ENCODE peak calls at places on chromosome 21, in seven cellular contexts. One of them, this sample, is unnamed.

GRCh38 chr21:14076143-14076806 is 134.5 kb downstream of the LIPI start:
- DNase-seq in gastrocnemius medialis: no peak
- DNase-seq in BE2C: no peak
- DNase-seq in uterus: no peak
- DNase-seq in CD4-positive, alpha-beta T cell: no peak
- DNase-seq in coronary artery: no peak
- DNase-seq in brain microvascular endothelial cell: no peak
- DNase-seq in this sample: no peak

GRCh38 chr21:25980710-25981109 is 189.9 kb downstream of the APP start:
- DNase-seq in gastrocnemius medialis: no peak
- DNase-seq in BE2C: no peak
- DNase-seq in uterus: no peak
- DNase-seq in CD4-positive, alpha-beta T cell: no peak
- DNase-seq in coronary artery: no peak
- DNase-seq in brain microvascular endothelial cell: no peak
- DNase-seq in this sample: no peak

GRCh38 chr21:33975548-33976081 is 60.0 kb upstream of the ATP5PO start:
- DNase-seq in gastrocnemius medialis: no peak
- DNase-seq in BE2C: no peak
- DNase-seq in uterus: no peak
- DNase-seq in CD4-positive, alpha-beta T cell: no peak
- DNase-seq in coronary artery: no peak
- DNase-seq in brain microvascular endothelial cell: peak; percentile 45
- DNase-seq in this sample: no peak

GRCh38 chr21:34037446-34037845 is 35.9 kb upstream of the MRPS6 start:
- DNase-seq in gastrocnemius medialis: no peak
- DNase-seq in BE2C: no peak
- DNase-seq in uterus: no peak
- DNase-seq in CD4-positive, alpha-beta T cell: no peak
- DNase-seq in coronary artery: no peak
- DNase-seq in brain microvascular endothelial cell: peak; percentile 72
- DNase-seq in this sample: no peak

GRCh38 chr21:35011681-35012080 is 37.4 kb downstream of the RUNX1 start:
- DNase-seq in gastrocnemius medialis: no peak
- DNase-seq in BE2C: no peak
- DNase-seq in uterus: no peak
- DNase-seq in CD4-positive, alpha-beta T cell: no peak
- DNase-seq in coronary artery: no peak
- DNase-seq in brain microvascular endothelial cell: no peak
- DNase-seq in this sample: no peak

GRCh38 chr21:31514598-31514997 is 144.9 kb upstream of the SOD1 start:
- DNase-seq in gastrocnemius medialis: no peak
- DNase-seq in BE2C: peak; percentile 75
- DNase-seq in uterus: no peak
- DNase-seq in CD4-positive, alpha-beta T cell: no peak
- DNase-seq in coronary artery: no peak
- DNase-seq in brain microvascular endothelial cell: peak; percentile 15
- DNase-seq in this sample: peak; percentile 47

GRCh38 chr21:17602874-17603273 is 9.8 kb downstream of the BTG3 start:
- DNase-seq in gastrocnemius medialis: no peak
- DNase-seq in BE2C: no peak
- DNase-seq in uterus: no peak
- DNase-seq in CD4-positive, alpha-beta T cell: no peak
- DNase-seq in coronary artery: no peak
- DNase-seq in brain microvascular endothelial cell: peak; percentile 33
- DNase-seq in this sample: no peak

GRCh38 chr21:32083175-32083574 is 195.7 kb downstream of the MIS18A start:
- DNase-seq in gastrocnemius medialis: no peak
- DNase-seq in BE2C: peak; percentile 53
- DNase-seq in uterus: no peak
- DNase-seq in CD4-positive, alpha-beta T cell: no peak
- DNase-seq in coronary artery: no peak
- DNase-seq in brain microvascular endothelial cell: no peak
- DNase-seq in this sample: no peak

GRCh38 chr21:32917392-32918135 is 108.2 kb upstream of the OLIG2 start:
- DNase-seq in gastrocnemius medialis: no peak
- DNase-seq in BE2C: no peak
- DNase-seq in uterus: no peak
- DNase-seq in CD4-positive, alpha-beta T cell: no peak
- DNase-seq in coronary artery: no peak
- DNase-seq in brain microvascular endothelial cell: no peak
- DNase-seq in this sample: no peak

GRCh38 chr21:25568230-25568629 is 39.1 kb downstream of the MRPL39 start:
- DNase-seq in gastrocnemius medialis: no peak
- DNase-seq in BE2C: no peak
- DNase-seq in uterus: no peak
- DNase-seq in CD4-positive, alpha-beta T cell: no peak
- DNase-seq in coronary artery: no peak
- DNase-seq in brain microvascular endothelial cell: peak; percentile 76
- DNase-seq in this sample: no peak

GRCh38 chr21:34510148-34511142 is 1.6 kb downstream of the KCNE1 start:
- DNase-seq in gastrocnemius medialis: no peak
- DNase-seq in BE2C: peak; percentile 39
- DNase-seq in uterus: peak; percentile 54
- DNase-seq in CD4-positive, alpha-beta T cell: no peak
- DNase-seq in coronary artery: peak; percentile 83
- DNase-seq in brain microvascular endothelial cell: peak; percentile 64
- DNase-seq in this sample: no peak

GRCh38 chr21:25560151-25560783 is 47.0 kb downstream of the MRPL39 start:
- DNase-seq in gastrocnemius medialis: no peak
- DNase-seq in BE2C: no peak
- DNase-seq in uterus: no peak
- DNase-seq in CD4-positive, alpha-beta T cell: no peak
- DNase-seq in coronary artery: no peak
- DNase-seq in brain microvascular endothelial cell: no peak
- DNase-seq in this sample: no peak

GRCh38 chr21:20253261-20253660 is 744.9 kb upstream of the NCAM2 start:
- DNase-seq in gastrocnemius medialis: no peak
- DNase-seq in BE2C: no peak
- DNase-seq in uterus: no peak
- DNase-seq in CD4-positive, alpha-beta T cell: no peak
- DNase-seq in coronary artery: no peak
- DNase-seq in brain microvascular endothelial cell: no peak
- DNase-seq in this sample: no peak

GRCh38 chr21:36806103-36806502 is 107.2 kb downstream of the SIM2 start:
- DNase-seq in gastrocnemius medialis: no peak
- DNase-seq in BE2C: no peak
- DNase-seq in uterus: no peak
- DNase-seq in CD4-positive, alpha-beta T cell: no peak
- DNase-seq in coronary artery: no peak
- DNase-seq in brain microvascular endothelial cell: peak; percentile 24
- DNase-seq in this sample: no peak

GRCh38 chr21:34743831-34744230 is 75.0 kb downstream of the CLIC6 start:
- DNase-seq in gastrocnemius medialis: no peak
- DNase-seq in BE2C: no peak
- DNase-seq in uterus: no peak
- DNase-seq in CD4-positive, alpha-beta T cell: no peak
- DNase-seq in coronary artery: peak; percentile 80
- DNase-seq in brain microvascular endothelial cell: peak; percentile 18
- DNase-seq in this sample: no peak

GRCh38 chr21:31366825-31367224 is 22.8 kb upstream of the TIAM1 start:
- DNase-seq in gastrocnemius medialis: no peak
- DNase-seq in BE2C: no peak
- DNase-seq in uterus: no peak
- DNase-seq in CD4-positive, alpha-beta T cell: no peak
- DNase-seq in coronary artery: no peak
- DNase-seq in brain microvascular endothelial cell: peak; percentile 88
- DNase-seq in this sample: no peak

GRCh38 chr21:20459838-20460237 is 538.4 kb upstream of the NCAM2 start:
- DNase-seq in gastrocnemius medialis: no peak
- DNase-seq in BE2C: peak; percentile 29
- DNase-seq in uterus: no peak
- DNase-seq in CD4-positive, alpha-beta T cell: no peak
- DNase-seq in coronary artery: no peak
- DNase-seq in brain microvascular endothelial cell: no peak
- DNase-seq in this sample: no peak

DNA sequence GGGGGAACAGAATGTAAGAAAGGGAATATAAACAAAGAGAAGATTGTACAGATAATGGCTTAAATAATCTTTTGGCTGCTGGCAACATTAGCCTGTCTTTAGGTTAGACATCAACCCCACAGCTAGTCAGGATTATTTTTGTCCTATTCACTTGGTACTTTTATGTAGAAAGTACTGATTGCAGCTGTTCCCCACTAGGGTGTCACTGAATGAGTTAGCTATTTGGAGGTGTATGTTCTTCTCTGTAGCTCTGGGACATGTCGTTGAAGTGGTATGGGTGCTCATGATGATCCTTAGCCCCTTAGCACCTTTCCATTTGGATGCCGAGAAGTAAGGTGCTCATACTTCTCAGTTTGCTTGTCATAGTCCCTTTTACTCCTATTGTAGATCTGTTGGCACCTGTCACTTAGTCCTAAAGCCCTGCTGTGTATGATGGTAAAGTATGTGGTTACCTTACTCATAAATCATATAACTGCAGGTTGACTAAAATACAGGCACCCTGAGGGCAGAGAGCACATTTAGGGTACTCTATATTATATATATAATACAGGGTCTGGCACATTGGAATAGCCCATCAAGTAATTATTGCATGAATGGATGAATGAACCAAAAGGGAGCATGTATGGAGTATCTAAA is 64.6 kb downstream of the USP25 start:
- DNase-seq in gastrocnemius medialis: no peak
- DNase-seq in BE2C: no peak
- DNase-seq in uterus: no peak
- DNase-seq in CD4-positive, alpha-beta T cell: no peak
- DNase-seq in coronary artery: no peak
- DNase-seq in brain microvascular endothelial cell: no peak
- DNase-seq in this sample: no peak
- TF ChIP-seq CTCF in gastrocnemius medialis: no peak
- TF ChIP-seq CTCF in BE2C: no peak
- TF ChIP-seq CTCF in uterus: no peak
- TF ChIP-seq CTCF in CD4-positive, alpha-beta T cell: no peak
- TF ChIP-seq CTCF in coronary artery: no peak
- TF ChIP-seq CTCF in brain microvascular endothelial cell: no peak
- TF ChIP-seq CTCF in this sample: no peak

GRCh38 chr21:44800103-44800502 is 1.5 kb downstream of the UBE2G2 start:
- DNase-seq in gastrocnemius medialis: no peak
- DNase-seq in BE2C: peak; percentile 62
- DNase-seq in uterus: no peak
- DNase-seq in CD4-positive, alpha-beta T cell: no peak
- DNase-seq in coronary artery: no peak
- DNase-seq in brain microvascular endothelial cell: no peak
- DNase-seq in this sample: no peak
- TF ChIP-seq CTCF in gastrocnemius medialis: no peak
- TF ChIP-seq CTCF in BE2C: peak; percentile 71
- TF ChIP-seq CTCF in uterus: no peak
- TF ChIP-seq CTCF in CD4-positive, alpha-beta T cell: no peak
- TF ChIP-seq CTCF in coronary artery: no peak
- TF ChIP-seq CTCF in brain microvascular endothelial cell: peak; percentile 59
- TF ChIP-seq CTCF in this sample: peak; percentile 32

DNA sequence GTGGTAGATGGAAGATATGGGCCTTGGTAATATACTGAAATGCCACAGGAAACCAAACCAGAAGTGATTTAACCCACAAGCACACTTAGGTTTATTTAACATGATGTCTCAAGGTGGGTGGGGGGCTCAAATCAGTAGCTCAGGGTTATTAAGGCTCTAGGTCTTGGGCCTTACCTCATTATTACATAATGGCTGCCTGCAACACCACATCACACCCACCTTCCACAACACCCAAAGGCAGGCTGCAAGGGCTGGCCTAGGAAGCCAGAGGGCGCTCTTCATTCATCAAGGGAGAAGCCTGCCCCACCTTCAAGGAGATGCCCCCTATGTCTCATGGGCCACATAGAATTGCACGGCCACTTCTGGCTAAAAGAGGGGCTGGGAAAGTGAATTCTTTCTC is 6.0 kb downstream of the TFF1 start:
- DNase-seq in gastrocnemius medialis: no peak
- DNase-seq in BE2C: no peak
- DNase-seq in uterus: no peak
- DNase-seq in CD4-positive, alpha-beta T cell: no peak
- DNase-seq in coronary artery: no peak
- DNase-seq in brain microvascular endothelial cell: no peak
- DNase-seq in this sample: no peak
- TF ChIP-seq CTCF in gastrocnemius medialis: no peak
- TF ChIP-seq CTCF in BE2C: peak; percentile 16
- TF ChIP-seq CTCF in uterus: no peak
- TF ChIP-seq CTCF in CD4-positive, alpha-beta T cell: no peak
- TF ChIP-seq CTCF in coronary artery: no peak
- TF ChIP-seq CTCF in brain microvascular endothelial cell: no peak
- TF ChIP-seq CTCF in this sample: no peak

DNA sequence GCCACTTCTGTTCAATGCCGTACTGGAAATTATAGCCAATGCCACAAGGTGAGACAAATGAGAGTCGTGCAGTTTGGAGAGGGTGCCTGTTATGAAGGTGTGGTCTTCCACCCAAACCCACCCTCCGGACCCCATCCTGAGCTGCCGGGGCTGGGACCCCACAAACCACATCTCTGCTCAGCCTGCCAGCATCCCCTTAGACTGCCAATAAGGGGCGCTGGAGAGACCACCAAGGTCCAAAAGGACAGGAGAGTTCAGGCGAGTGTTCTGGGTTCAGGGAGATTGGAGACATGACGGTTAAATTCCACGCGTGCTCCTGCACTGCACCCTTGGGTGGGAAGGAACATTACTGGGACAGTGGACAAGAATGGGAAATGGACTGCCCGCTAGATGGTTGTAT is 48.7 kb upstream of the COL18A1 start:
- DNase-seq in gastrocnemius medialis: no peak
- DNase-seq in BE2C: no peak
- DNase-seq in uterus: no peak
- DNase-seq in CD4-positive, alpha-beta T cell: no peak
- DNase-seq in coronary artery: no peak
- DNase-seq in brain microvascular endothelial cell: no peak
- DNase-seq in this sample: no peak
- TF ChIP-seq CTCF in gastrocnemius medialis: no peak
- TF ChIP-seq CTCF in BE2C: peak; percentile 40
- TF ChIP-seq CTCF in uterus: no peak
- TF ChIP-seq CTCF in CD4-positive, alpha-beta T cell: no peak
- TF ChIP-seq CTCF in coronary artery: no peak
- TF ChIP-seq CTCF in brain microvascular endothelial cell: peak; percentile 49
- TF ChIP-seq CTCF in this sample: no peak

GRCh38 chr21:38796426-38796825 is 9.3 kb upstream of the ETS2 start:
- DNase-seq in gastrocnemius medialis: no peak
- DNase-seq in BE2C: no peak
- DNase-seq in uterus: no peak
- DNase-seq in CD4-positive, alpha-beta T cell: no peak
- DNase-seq in coronary artery: no peak
- DNase-seq in brain microvascular endothelial cell: peak; percentile 76
- DNase-seq in this sample: no peak
- TF ChIP-seq CTCF in gastrocnemius medialis: no peak
- TF ChIP-seq CTCF in BE2C: no peak
- TF ChIP-seq CTCF in uterus: no peak
- TF ChIP-seq CTCF in CD4-positive, alpha-beta T cell: no peak
- TF ChIP-seq CTCF in coronary artery: no peak
- TF ChIP-seq CTCF in brain microvascular endothelial cell: peak; percentile 68
- TF ChIP-seq CTCF in this sample: no peak

GRCh38 chr21:18840239-18840638 is 436.7 kb upstream of the TMPRSS15 start:
- DNase-seq in gastrocnemius medialis: no peak
- DNase-seq in BE2C: peak; percentile 18
- DNase-seq in uterus: no peak
- DNase-seq in CD4-positive, alpha-beta T cell: no peak
- DNase-seq in coronary artery: no peak
- DNase-seq in brain microvascular endothelial cell: peak; percentile 50
- DNase-seq in this sample: no peak
- TF ChIP-seq CTCF in gastrocnemius medialis: no peak
- TF ChIP-seq CTCF in BE2C: peak; percentile 59
- TF ChIP-seq CTCF in uterus: no peak
- TF ChIP-seq CTCF in CD4-positive, alpha-beta T cell: no peak
- TF ChIP-seq CTCF in coronary artery: no peak
- TF ChIP-seq CTCF in brain microvascular endothelial cell: peak; percentile 53
- TF ChIP-seq CTCF in this sample: peak; percentile 17

GRCh38 chr21:42520628-42521253 is 7.1 kb downstream of the SLC37A1 start:
- DNase-seq in gastrocnemius medialis: no peak
- DNase-seq in BE2C: peak; percentile 77
- DNase-seq in uterus: no peak
- DNase-seq in CD4-positive, alpha-beta T cell: no peak
- DNase-seq in coronary artery: peak; percentile 26
- DNase-seq in brain microvascular endothelial cell: no peak
- DNase-seq in this sample: no peak
- TF ChIP-seq CTCF in gastrocnemius medialis: no peak
- TF ChIP-seq CTCF in BE2C: peak; percentile 83
- TF ChIP-seq CTCF in uterus: no peak
- TF ChIP-seq CTCF in CD4-positive, alpha-beta T cell: no peak
- TF ChIP-seq CTCF in coronary artery: no peak
- TF ChIP-seq CTCF in brain microvascular endothelial cell: peak; percentile 59
- TF ChIP-seq CTCF in this sample: no peak

This sample was measured in mesothelial cell of epicardium.